ENCODE peak calls at places on chromosomes 16 and 17, in five cellular contexts. Z is activated T-cell treated with anti-CD3 and anti-CD28 coated beads, Interleukin-2, amount 50 U/mL, for 72 hours; B is heart right ventricle; D is amniotic stem cell; N is NCI-H1105. C is an unnamed sample.
A peak's percentile ranks its signal among the peaks of the same experiment; 100 is the strongest.

GRCh38 chr17:79023886-79024771 is at the start of gene C1QTNF1:
- DNase-seq in Z (peak; percentile 62), B (peak; percentile 72), D (no peak), N (no peak), C (peak; percentile 48)

GRCh38 chr17:64457156-64457555 is 8.2 kb downstream of the MILR1 start:
- DNase-seq in Z (no peak), B (no peak), D (no peak), N (no peak), C (no peak)

GRCh38 chr17:68749742-68750562 is 148.8 kb upstream of the FAM20A start:
- DNase-seq in Z (no peak), B (no peak), D (no peak), N (no peak), C (no peak)

GRCh38 chr17:50175035-50175788 is 9.4 kb downstream of the SGCA start:
- DNase-seq in Z (no peak), B (no peak), D (no peak), N (no peak), C (no peak)

GRCh38 chr17:82889496-82890338 is 49.9 kb upstream of the ZNF750 start:
- DNase-seq in Z (no peak), B (no peak), D (no peak), N (no peak), C (no peak)

GRCh38 chr17:33310296-33310695 is 17.2 kb upstream of the ASIC2 start:
- DNase-seq in Z (no peak), B (no peak), D (no peak), N (no peak), C (no peak)

GRCh38 chr16:1966460-1966859 is at the start of gene RNF151:
- DNase-seq in Z (no peak), B (no peak), D (no peak), N (no peak), C (no peak)

GRCh38 chr16:4021070-4021779 is 95.0 kb downstream of the ADCY9 start:
- DNase-seq in Z (no peak), B (no peak), D (no peak), N (peak; percentile 74), C (no peak)

GRCh38 chr17:64091116-64091515 is 38.8 kb downstream of the ERN1 start:
- DNase-seq in Z (peak; percentile 41), B (no peak), D (no peak), N (no peak), C (peak; percentile 46)

C was measured in activated CD4-positive, alpha-beta memory T cell treated with anti-CD3 and anti-CD28 coated beads for 36 hours.